ENCODE peak calls at places on chromosomes 12 and 14, in four cellular contexts. P is lung microvascular endothelial cell; Z is activated CD4-positive, alpha-beta T cell treated with anti-CD3 and anti-CD28 coated beads for 4 hours; T is mammary epithelial cell. R is an unnamed sample.

GRCh38 chr12:123058980-123059379 is 78.5 kb downstream of the ARL6IP4 start:
- DNase-seq in P (peak), Z (no peak), T (no peak), R (no peak)

GRCh38 chr14:104245075-104245474 is 106.7 kb downstream of the KIF26A start:
- DNase-seq in P (no peak), Z (no peak), T (no peak), R (no peak)

GRCh38 chr14:103085106-103086091 is 1.4 kb downstream of the LBHD2 start:
- DNase-seq in P (no peak), Z (no peak), T (no peak), R (no peak)

GRCh38 chr12:6378709-6379427 is 3.5 kb upstream of the SCNN1A start:
- DNase-seq in P (no peak), Z (no peak), T (no peak), R (no peak)

GRCh38 chr14:92108345-92109254 is 2.2 kb upstream of the ATXN3 start:
- DNase-seq in P (no peak), Z (no peak), T (no peak), R (peak)

GRCh38 chr14:52078093-52078492 is 9.2 kb upstream of the NID2 start:
- DNase-seq in P (peak), Z (no peak), T (peak), R (no peak)

GRCh38 chr12:109734219-109735000 is 20.8 kb downstream of the FAM222A start:
- DNase-seq in P (peak), Z (no peak), T (peak), R (no peak)

GRCh38 chr12:475286-475685 is 15.5 kb downstream of the B4GALNT3 start:
- DNase-seq in P (no peak), Z (no peak), T (no peak), R (no peak)

GRCh38 chr12:107330901-107331431 is 237.6 kb upstream of the CRY1 start:
- DNase-seq in P (no peak), Z (no peak), T (no peak), R (no peak)

GRCh38 chr14:95023886-95024285 is 133.4 kb downstream of the DICER1 start:
- DNase-seq in P (no peak), Z (no peak), T (peak), R (no peak)

GRCh38 chr14:26190644-26191043 is 407.2 kb downstream of the NOVA1 start:
- DNase-seq in P (peak), Z (no peak), T (no peak), R (no peak)

GRCh38 chr14:74437654-74438053 is 11.6 kb upstream of the SYNDIG1L start:
- DNase-seq in P (no peak), Z (no peak), T (no peak), R (no peak)

GRCh38 chr12:6620137-6620884 is 13.1 kb upstream of the CHD4 start:
- DNase-seq in P (peak), Z (peak), T (no peak), R (peak)

GRCh38 chr14:96735509-96735908 is 61.7 kb upstream of the VRK1 start:
- DNase-seq in P (no peak), Z (no peak), T (no peak), R (no peak)

GRCh38 chr14:55297611-55298323 is 26.5 kb downstream of the FBXO34 start:
- DNase-seq in P (peak), Z (peak), T (peak), R (no peak)

GRCh38 chr12:42204819-42205218 is 33.2 kb downstream of the YAF2 start:
- DNase-seq in P (no peak), Z (no peak), T (no peak), R (no peak)

GRCh38 chr12:76199808-76200207 is 115.3 kb upstream of the NAP1L1 start:
- DNase-seq in P (peak), Z (no peak), T (peak), R (no peak)

GRCh38 chr14:68952544-68953535 is 26.3 kb downstream of the ACTN1 start:
- DNase-seq in P (no peak), Z (no peak), T (no peak), R (no peak)

GRCh38 chr12:94534761-94535613 is 75.3 kb upstream of the CEP83 start:
- DNase-seq in P (no peak), Z (no peak), T (no peak), R (peak)

GRCh38 chr14:77883479-77884238 is 83.8 kb downstream of the ADCK1 start:
- DNase-seq in P (no peak), Z (no peak), T (no peak), R (no peak)

GRCh38 chr14:74577948-74578275 is 34.1 kb downstream of the LTBP2 start:
- DNase-seq in P (no peak), Z (no peak), T (no peak), R (no peak)

GRCh38 chr14:100450049-100450448 is 126.9 kb downstream of the SLC25A47 start:
- DNase-seq in P (no peak), Z (no peak), T (no peak), R (no peak)